ENCODE peak calls at places on chromosomes 7 and 10, in eight cellular contexts. One of them, this sample, is unnamed.

GRCh38 chr10:14425031-14425430 is 94.3 kb upstream of the FRMD4A start:
- DNase-seq in fibroblast of the aortic adventitia: no peak
- DNase-seq in NCI-H460: no peak
- DNase-seq in neural progenitor cell: peak
- DNase-seq in fibroblast of the conjunctiva: no peak
- DNase-seq in colonic mucosa: no peak
- DNase-seq in activated CD8-positive, alpha-beta memory T cell treated with anti-CD3 and anti-CD28 coated beads, Interleukin-2, amount 50 U/mL, for 4 hours: no peak
- DNase-seq in right atrium auricular region: no peak
- DNase-seq in this sample: no peak

GRCh38 chr7:69845721-69846495 is 247.6 kb downstream of the AUTS2 start:
- DNase-seq in neural progenitor cell: no peak
- DNase-seq in right atrium auricular region: no peak
- DNase-seq in colonic mucosa: no peak
- DNase-seq in fibroblast of the aortic adventitia: no peak
- DNase-seq in fibroblast of the conjunctiva: no peak
- DNase-seq in NCI-H460: no peak
- DNase-seq in activated CD8-positive, alpha-beta memory T cell treated with anti-CD3 and anti-CD28 coated beads, Interleukin-2, amount 50 U/mL, for 4 hours: no peak
- DNase-seq in this sample: no peak

GRCh38 chr7:832292-832967 is at the start of gene SUN1:
- DNase-seq in NCI-H460: no peak
- DNase-seq in fibroblast of the aortic adventitia: peak
- DNase-seq in right atrium auricular region: no peak
- DNase-seq in activated CD8-positive, alpha-beta memory T cell treated with anti-CD3 and anti-CD28 coated beads, Interleukin-2, amount 50 U/mL, for 4 hours: peak
- DNase-seq in neural progenitor cell: no peak
- DNase-seq in fibroblast of the conjunctiva: peak
- DNase-seq in colonic mucosa: no peak
- DNase-seq in this sample: peak

GRCh38 chr10:64952042-64952441 is 1430.8 kb downstream of the REEP3 start:
- DNase-seq in fibroblast of the conjunctiva: no peak
- DNase-seq in colonic mucosa: no peak
- DNase-seq in NCI-H460: no peak
- DNase-seq in neural progenitor cell: no peak
- DNase-seq in right atrium auricular region: no peak
- DNase-seq in activated CD8-positive, alpha-beta memory T cell treated with anti-CD3 and anti-CD28 coated beads, Interleukin-2, amount 50 U/mL, for 4 hours: no peak
- DNase-seq in fibroblast of the aortic adventitia: no peak
- DNase-seq in this sample: no peak

GRCh38 chr10:28492556-28492955 is 40.4 kb upstream of the WAC start:
- DNase-seq in colonic mucosa: no peak
- DNase-seq in fibroblast of the aortic adventitia: no peak
- DNase-seq in activated CD8-positive, alpha-beta memory T cell treated with anti-CD3 and anti-CD28 coated beads, Interleukin-2, amount 50 U/mL, for 4 hours: no peak
- DNase-seq in right atrium auricular region: no peak
- DNase-seq in fibroblast of the conjunctiva: no peak
- DNase-seq in NCI-H460: no peak
- DNase-seq in neural progenitor cell: no peak
- DNase-seq in this sample: no peak

GRCh38 chr10:122294006-122294405 is 22.9 kb downstream of the BTBD16 start:
- DNase-seq in colonic mucosa: no peak
- DNase-seq in NCI-H460: no peak
- DNase-seq in neural progenitor cell: no peak
- DNase-seq in right atrium auricular region: no peak
- DNase-seq in activated CD8-positive, alpha-beta memory T cell treated with anti-CD3 and anti-CD28 coated beads, Interleukin-2, amount 50 U/mL, for 4 hours: no peak
- DNase-seq in fibroblast of the aortic adventitia: no peak
- DNase-seq in fibroblast of the conjunctiva: no peak
- DNase-seq in this sample: no peak

GRCh38 chr10:109956454-109957091 is 33.3 kb upstream of the XPNPEP1 start:
- DNase-seq in activated CD8-positive, alpha-beta memory T cell treated with anti-CD3 and anti-CD28 coated beads, Interleukin-2, amount 50 U/mL, for 4 hours: peak
- DNase-seq in fibroblast of the aortic adventitia: peak
- DNase-seq in fibroblast of the conjunctiva: no peak
- DNase-seq in neural progenitor cell: peak
- DNase-seq in colonic mucosa: no peak
- DNase-seq in NCI-H460: peak
- DNase-seq in right atrium auricular region: no peak
- DNase-seq in this sample: no peak

GRCh38 chr10:52314007-52314821 is at the start of gene DKK1:
- DNase-seq in fibroblast of the aortic adventitia: peak
- DNase-seq in activated CD8-positive, alpha-beta memory T cell treated with anti-CD3 and anti-CD28 coated beads, Interleukin-2, amount 50 U/mL, for 4 hours: no peak
- DNase-seq in NCI-H460: peak
- DNase-seq in colonic mucosa: peak
- DNase-seq in right atrium auricular region: peak
- DNase-seq in fibroblast of the conjunctiva: peak
- DNase-seq in neural progenitor cell: peak
- DNase-seq in this sample: peak

GRCh38 chr7:6644728-6645127 is 7.6 kb downstream of the ZNF316 start:
- DNase-seq in neural progenitor cell: no peak
- DNase-seq in NCI-H460: no peak
- DNase-seq in activated CD8-positive, alpha-beta memory T cell treated with anti-CD3 and anti-CD28 coated beads, Interleukin-2, amount 50 U/mL, for 4 hours: no peak
- DNase-seq in right atrium auricular region: no peak
- DNase-seq in fibroblast of the conjunctiva: no peak
- DNase-seq in colonic mucosa: no peak
- DNase-seq in fibroblast of the aortic adventitia: no peak
- DNase-seq in this sample: no peak

GRCh38 chr7:28328822-28329615 is 83.3 kb upstream of the CREB5 start:
- DNase-seq in colonic mucosa: no peak
- DNase-seq in fibroblast of the conjunctiva: no peak
- DNase-seq in right atrium auricular region: no peak
- DNase-seq in fibroblast of the aortic adventitia: no peak
- DNase-seq in activated CD8-positive, alpha-beta memory T cell treated with anti-CD3 and anti-CD28 coated beads, Interleukin-2, amount 50 U/mL, for 4 hours: no peak
- DNase-seq in NCI-H460: no peak
- DNase-seq in neural progenitor cell: no peak
- DNase-seq in this sample: no peak

GRCh38 chr7:24907311-24907886 is 72.6 kb downstream of the OSBPL3 start:
- DNase-seq in NCI-H460: no peak
- DNase-seq in fibroblast of the conjunctiva: no peak
- DNase-seq in neural progenitor cell: no peak
- DNase-seq in right atrium auricular region: no peak
- DNase-seq in fibroblast of the aortic adventitia: peak
- DNase-seq in colonic mucosa: no peak
- DNase-seq in activated CD8-positive, alpha-beta memory T cell treated with anti-CD3 and anti-CD28 coated beads, Interleukin-2, amount 50 U/mL, for 4 hours: no peak
- DNase-seq in this sample: no peak

GRCh38 chr10:21528452-21529235 is 3.2 kb upstream of the SKIDA1 start:
- DNase-seq in right atrium auricular region: no peak
- DNase-seq in fibroblast of the aortic adventitia: no peak
- DNase-seq in activated CD8-positive, alpha-beta memory T cell treated with anti-CD3 and anti-CD28 coated beads, Interleukin-2, amount 50 U/mL, for 4 hours: no peak
- DNase-seq in NCI-H460: no peak
- DNase-seq in fibroblast of the conjunctiva: no peak
- DNase-seq in colonic mucosa: no peak
- DNase-seq in neural progenitor cell: peak
- DNase-seq in this sample: no peak

GRCh38 chr7:930975-931758 is 23.3 kb downstream of the ADAP1 start:
- DNase-seq in right atrium auricular region: no peak
- DNase-seq in neural progenitor cell: no peak
- DNase-seq in fibroblast of the conjunctiva: no peak
- DNase-seq in activated CD8-positive, alpha-beta memory T cell treated with anti-CD3 and anti-CD28 coated beads, Interleukin-2, amount 50 U/mL, for 4 hours: peak
- DNase-seq in fibroblast of the aortic adventitia: no peak
- DNase-seq in NCI-H460: no peak
- DNase-seq in colonic mucosa: no peak
- DNase-seq in this sample: no peak

GRCh38 chr10:61832866-61833481 is 68.5 kb upstream of the ARID5B start:
- DNase-seq in colonic mucosa: no peak
- DNase-seq in NCI-H460: no peak
- DNase-seq in fibroblast of the aortic adventitia: peak
- DNase-seq in activated CD8-positive, alpha-beta memory T cell treated with anti-CD3 and anti-CD28 coated beads, Interleukin-2, amount 50 U/mL, for 4 hours: no peak
- DNase-seq in neural progenitor cell: no peak
- DNase-seq in right atrium auricular region: no peak
- DNase-seq in fibroblast of the conjunctiva: peak
- DNase-seq in this sample: no peak

GRCh38 chr7:64888561-64888900 is 14.5 kb upstream of the ZNF273 start:
- DNase-seq in right atrium auricular region: no peak
- DNase-seq in neural progenitor cell: no peak
- DNase-seq in colonic mucosa: no peak
- DNase-seq in activated CD8-positive, alpha-beta memory T cell treated with anti-CD3 and anti-CD28 coated beads, Interleukin-2, amount 50 U/mL, for 4 hours: no peak
- DNase-seq in NCI-H460: no peak
- DNase-seq in fibroblast of the conjunctiva: no peak
- DNase-seq in fibroblast of the aortic adventitia: no peak
- DNase-seq in this sample: no peak

GRCh38 chr10:93413252-93413689 is 68.9 kb downstream of the MYOF start:
- DNase-seq in right atrium auricular region: peak
- DNase-seq in colonic mucosa: no peak
- DNase-seq in activated CD8-positive, alpha-beta memory T cell treated with anti-CD3 and anti-CD28 coated beads, Interleukin-2, amount 50 U/mL, for 4 hours: no peak
- DNase-seq in NCI-H460: no peak
- DNase-seq in fibroblast of the aortic adventitia: no peak
- DNase-seq in fibroblast of the conjunctiva: no peak
- DNase-seq in neural progenitor cell: no peak
- DNase-seq in this sample: no peak

GRCh38 chr10:12801214-12802087 is 200.1 kb downstream of the CCDC3 start:
- DNase-seq in neural progenitor cell: no peak
- DNase-seq in colonic mucosa: no peak
- DNase-seq in NCI-H460: no peak
- DNase-seq in activated CD8-positive, alpha-beta memory T cell treated with anti-CD3 and anti-CD28 coated beads, Interleukin-2, amount 50 U/mL, for 4 hours: no peak
- DNase-seq in right atrium auricular region: no peak
- DNase-seq in fibroblast of the aortic adventitia: no peak
- DNase-seq in fibroblast of the conjunctiva: no peak
- DNase-seq in this sample: no peak

GRCh38 chr10:44874176-44874575 is 37.0 kb upstream of the TMEM72 start:
- DNase-seq in activated CD8-positive, alpha-beta memory T cell treated with anti-CD3 and anti-CD28 coated beads, Interleukin-2, amount 50 U/mL, for 4 hours: no peak
- DNase-seq in right atrium auricular region: no peak
- DNase-seq in fibroblast of the aortic adventitia: peak
- DNase-seq in neural progenitor cell: no peak
- DNase-seq in fibroblast of the conjunctiva: no peak
- DNase-seq in colonic mucosa: no peak
- DNase-seq in NCI-H460: no peak
- DNase-seq in this sample: no peak

This sample was measured in AG09309.